ENCODE peak calls at places on chromosomes 5 and 9, in ten cellular contexts. One of them, this sample, is unnamed.

GRCh38 chr5:175448276-175448675 is 4.3 kb upstream of the DRD1 start:
- DNase-seq in stimulated activated CD4-positive, alpha-beta T cell treated with anti-CD3 and anti-CD28 coated beads, Interleukin-4, amount 100 ng/mL, for 4 hours: no peak
- DNase-seq in T-helper 9 cell: no peak
- DNase-seq in non-pigmented ciliary epithelial cell: no peak
- DNase-seq in HS-5: no peak
- DNase-seq in amygdala: no peak
- DNase-seq in GM23248: no peak
- DNase-seq in ureter: no peak
- DNase-seq in uterus: no peak
- DNase-seq in COR-L47: no peak
- DNase-seq in this sample: no peak

GRCh38 chr9:74497750-74498615 is 848 bp downstream of the RORB start:
- DNase-seq in stimulated activated CD4-positive, alpha-beta T cell treated with anti-CD3 and anti-CD28 coated beads, Interleukin-4, amount 100 ng/mL, for 4 hours: no peak
- DNase-seq in T-helper 9 cell: no peak
- DNase-seq in non-pigmented ciliary epithelial cell: no peak
- DNase-seq in HS-5: no peak
- DNase-seq in amygdala: no peak
- DNase-seq in GM23248: peak
- DNase-seq in ureter: peak
- DNase-seq in uterus: no peak
- DNase-seq in COR-L47: no peak
- DNase-seq in this sample: peak

GRCh38 chr5:50727149-50727496 is 60.7 kb downstream of the PARP8 start:
- DNase-seq in stimulated activated CD4-positive, alpha-beta T cell treated with anti-CD3 and anti-CD28 coated beads, Interleukin-4, amount 100 ng/mL, for 4 hours: no peak
- DNase-seq in T-helper 9 cell: no peak
- DNase-seq in non-pigmented ciliary epithelial cell: no peak
- DNase-seq in HS-5: no peak
- DNase-seq in amygdala: no peak
- DNase-seq in GM23248: peak
- DNase-seq in ureter: peak
- DNase-seq in uterus: peak
- DNase-seq in COR-L47: no peak
- DNase-seq in this sample: no peak

GRCh38 chr9:21688108-21689102 is 114.0 kb upstream of the MTAP start:
- DNase-seq in stimulated activated CD4-positive, alpha-beta T cell treated with anti-CD3 and anti-CD28 coated beads, Interleukin-4, amount 100 ng/mL, for 4 hours: no peak
- DNase-seq in T-helper 9 cell: no peak
- DNase-seq in non-pigmented ciliary epithelial cell: peak
- DNase-seq in HS-5: peak
- DNase-seq in amygdala: no peak
- DNase-seq in GM23248: peak
- DNase-seq in ureter: no peak
- DNase-seq in uterus: no peak
- DNase-seq in COR-L47: no peak
- DNase-seq in this sample: peak

GRCh38 chr5:71932649-71933338 is 174.5 kb upstream of the MAP1B start:
- DNase-seq in stimulated activated CD4-positive, alpha-beta T cell treated with anti-CD3 and anti-CD28 coated beads, Interleukin-4, amount 100 ng/mL, for 4 hours: no peak
- DNase-seq in T-helper 9 cell: no peak
- DNase-seq in non-pigmented ciliary epithelial cell: no peak
- DNase-seq in HS-5: peak
- DNase-seq in amygdala: no peak
- DNase-seq in GM23248: peak
- DNase-seq in ureter: peak
- DNase-seq in uterus: peak
- DNase-seq in COR-L47: peak
- DNase-seq in this sample: peak

GRCh38 chr9:1173211-1173610 is 123.1 kb downstream of the DMRT2 start:
- DNase-seq in stimulated activated CD4-positive, alpha-beta T cell treated with anti-CD3 and anti-CD28 coated beads, Interleukin-4, amount 100 ng/mL, for 4 hours: no peak
- DNase-seq in T-helper 9 cell: no peak
- DNase-seq in non-pigmented ciliary epithelial cell: no peak
- DNase-seq in HS-5: no peak
- DNase-seq in amygdala: no peak
- DNase-seq in GM23248: peak
- DNase-seq in ureter: no peak
- DNase-seq in uterus: no peak
- DNase-seq in COR-L47: no peak
- DNase-seq in this sample: no peak

GRCh38 chr9:113633782-113634596 is 170.5 kb downstream of the RGS3 start:
- DNase-seq in stimulated activated CD4-positive, alpha-beta T cell treated with anti-CD3 and anti-CD28 coated beads, Interleukin-4, amount 100 ng/mL, for 4 hours: no peak
- DNase-seq in T-helper 9 cell: no peak
- DNase-seq in non-pigmented ciliary epithelial cell: no peak
- DNase-seq in HS-5: no peak
- DNase-seq in amygdala: no peak
- DNase-seq in GM23248: no peak
- DNase-seq in ureter: no peak
- DNase-seq in uterus: no peak
- DNase-seq in COR-L47: no peak
- DNase-seq in this sample: no peak

GRCh38 chr9:137160716-137161557 is 8.9 kb downstream of the LRRC26 start:
- DNase-seq in stimulated activated CD4-positive, alpha-beta T cell treated with anti-CD3 and anti-CD28 coated beads, Interleukin-4, amount 100 ng/mL, for 4 hours: no peak
- DNase-seq in T-helper 9 cell: no peak
- DNase-seq in non-pigmented ciliary epithelial cell: no peak
- DNase-seq in HS-5: no peak
- DNase-seq in amygdala: no peak
- DNase-seq in GM23248: no peak
- DNase-seq in ureter: no peak
- DNase-seq in uterus: no peak
- DNase-seq in COR-L47: no peak
- DNase-seq in this sample: no peak

GRCh38 chr5:156515121-156515520 is 188.2 kb downstream of the SGCD start:
- DNase-seq in stimulated activated CD4-positive, alpha-beta T cell treated with anti-CD3 and anti-CD28 coated beads, Interleukin-4, amount 100 ng/mL, for 4 hours: no peak
- DNase-seq in T-helper 9 cell: no peak
- DNase-seq in non-pigmented ciliary epithelial cell: no peak
- DNase-seq in HS-5: no peak
- DNase-seq in amygdala: no peak
- DNase-seq in GM23248: no peak
- DNase-seq in ureter: no peak
- DNase-seq in uterus: no peak
- DNase-seq in COR-L47: no peak
- DNase-seq in this sample: no peak

GRCh38 chr9:83242066-83242465 is 179.1 kb upstream of the RASEF start:
- DNase-seq in stimulated activated CD4-positive, alpha-beta T cell treated with anti-CD3 and anti-CD28 coated beads, Interleukin-4, amount 100 ng/mL, for 4 hours: no peak
- DNase-seq in T-helper 9 cell: no peak
- DNase-seq in non-pigmented ciliary epithelial cell: no peak
- DNase-seq in HS-5: no peak
- DNase-seq in amygdala: no peak
- DNase-seq in GM23248: no peak
- DNase-seq in ureter: no peak
- DNase-seq in uterus: no peak
- DNase-seq in COR-L47: no peak
- DNase-seq in this sample: no peak

GRCh38 chr9:4490705-4491620 is 695 bp downstream of the SLC1A1 start:
- DNase-seq in stimulated activated CD4-positive, alpha-beta T cell treated with anti-CD3 and anti-CD28 coated beads, Interleukin-4, amount 100 ng/mL, for 4 hours: no peak
- DNase-seq in T-helper 9 cell: no peak
- DNase-seq in non-pigmented ciliary epithelial cell: no peak
- DNase-seq in HS-5: no peak
- DNase-seq in amygdala: no peak
- DNase-seq in GM23248: peak
- DNase-seq in ureter: no peak
- DNase-seq in uterus: no peak
- DNase-seq in COR-L47: no peak
- DNase-seq in this sample: peak

GRCh38 chr5:143153332-143154119 is 250.0 kb downstream of the NR3C1 start:
- DNase-seq in stimulated activated CD4-positive, alpha-beta T cell treated with anti-CD3 and anti-CD28 coated beads, Interleukin-4, amount 100 ng/mL, for 4 hours: no peak
- DNase-seq in T-helper 9 cell: no peak
- DNase-seq in non-pigmented ciliary epithelial cell: no peak
- DNase-seq in HS-5: no peak
- DNase-seq in amygdala: no peak
- DNase-seq in GM23248: peak
- DNase-seq in ureter: peak
- DNase-seq in uterus: peak
- DNase-seq in COR-L47: no peak
- DNase-seq in this sample: no peak

GRCh38 chr9:134051319-134051718 is 16.5 kb downstream of the BRD3 start:
- DNase-seq in stimulated activated CD4-positive, alpha-beta T cell treated with anti-CD3 and anti-CD28 coated beads, Interleukin-4, amount 100 ng/mL, for 4 hours: no peak
- DNase-seq in T-helper 9 cell: no peak
- DNase-seq in non-pigmented ciliary epithelial cell: no peak
- DNase-seq in HS-5: no peak
- DNase-seq in amygdala: no peak
- DNase-seq in GM23248: no peak
- DNase-seq in ureter: no peak
- DNase-seq in uterus: no peak
- DNase-seq in COR-L47: no peak
- DNase-seq in this sample: no peak

GRCh38 chr9:109600142-109600541 is 102.0 kb upstream of the PTPN3 start:
- DNase-seq in stimulated activated CD4-positive, alpha-beta T cell treated with anti-CD3 and anti-CD28 coated beads, Interleukin-4, amount 100 ng/mL, for 4 hours: no peak
- DNase-seq in T-helper 9 cell: no peak
- DNase-seq in non-pigmented ciliary epithelial cell: peak
- DNase-seq in HS-5: peak
- DNase-seq in amygdala: no peak
- DNase-seq in GM23248: peak
- DNase-seq in ureter: no peak
- DNase-seq in uterus: no peak
- DNase-seq in COR-L47: no peak
- DNase-seq in this sample: no peak

GRCh38 chr5:112551437-112552018 is 132.5 kb upstream of the EPB41L4A start:
- DNase-seq in stimulated activated CD4-positive, alpha-beta T cell treated with anti-CD3 and anti-CD28 coated beads, Interleukin-4, amount 100 ng/mL, for 4 hours: no peak
- DNase-seq in T-helper 9 cell: no peak
- DNase-seq in non-pigmented ciliary epithelial cell: peak
- DNase-seq in HS-5: no peak
- DNase-seq in amygdala: no peak
- DNase-seq in GM23248: peak
- DNase-seq in ureter: peak
- DNase-seq in uterus: no peak
- DNase-seq in COR-L47: peak
- DNase-seq in this sample: peak

GRCh38 chr5:122110990-122111389 is 18.4 kb upstream of the ZNF474 start:
- DNase-seq in stimulated activated CD4-positive, alpha-beta T cell treated with anti-CD3 and anti-CD28 coated beads, Interleukin-4, amount 100 ng/mL, for 4 hours: no peak
- DNase-seq in T-helper 9 cell: no peak
- DNase-seq in non-pigmented ciliary epithelial cell: no peak
- DNase-seq in HS-5: no peak
- DNase-seq in amygdala: no peak
- DNase-seq in GM23248: no peak
- DNase-seq in ureter: peak
- DNase-seq in uterus: no peak
- DNase-seq in COR-L47: no peak
- DNase-seq in this sample: no peak

GRCh38 chr5:643811-644271 is 31.7 kb downstream of the CEP72 start:
- DNase-seq in stimulated activated CD4-positive, alpha-beta T cell treated with anti-CD3 and anti-CD28 coated beads, Interleukin-4, amount 100 ng/mL, for 4 hours: no peak
- DNase-seq in T-helper 9 cell: no peak
- DNase-seq in non-pigmented ciliary epithelial cell: no peak
- DNase-seq in HS-5: no peak
- DNase-seq in amygdala: no peak
- DNase-seq in GM23248: no peak
- DNase-seq in ureter: no peak
- DNase-seq in uterus: no peak
- DNase-seq in COR-L47: no peak
- DNase-seq in this sample: no peak

GRCh38 chr9:16575142-16575877 is 295.2 kb downstream of the BNC2 start:
- DNase-seq in stimulated activated CD4-positive, alpha-beta T cell treated with anti-CD3 and anti-CD28 coated beads, Interleukin-4, amount 100 ng/mL, for 4 hours: no peak
- DNase-seq in T-helper 9 cell: no peak
- DNase-seq in non-pigmented ciliary epithelial cell: no peak
- DNase-seq in HS-5: no peak
- DNase-seq in amygdala: no peak
- DNase-seq in GM23248: peak
- DNase-seq in ureter: no peak
- DNase-seq in uterus: no peak
- DNase-seq in COR-L47: no peak
- DNase-seq in this sample: no peak

GRCh38 chr9:100474082-100474949 is 1.4 kb downstream of the TMEFF1 start:
- DNase-seq in stimulated activated CD4-positive, alpha-beta T cell treated with anti-CD3 and anti-CD28 coated beads, Interleukin-4, amount 100 ng/mL, for 4 hours: no peak
- DNase-seq in T-helper 9 cell: no peak
- DNase-seq in non-pigmented ciliary epithelial cell: no peak
- DNase-seq in HS-5: no peak
- DNase-seq in amygdala: no peak
- DNase-seq in GM23248: no peak
- DNase-seq in ureter: no peak
- DNase-seq in uterus: no peak
- DNase-seq in COR-L47: no peak
- DNase-seq in this sample: no peak

GRCh38 chr5:147567917-147568598 is 58.2 kb upstream of the DPYSL3 start:
- DNase-seq in stimulated activated CD4-positive, alpha-beta T cell treated with anti-CD3 and anti-CD28 coated beads, Interleukin-4, amount 100 ng/mL, for 4 hours: no peak
- DNase-seq in T-helper 9 cell: no peak
- DNase-seq in non-pigmented ciliary epithelial cell: peak
- DNase-seq in HS-5: peak
- DNase-seq in amygdala: no peak
- DNase-seq in GM23248: peak
- DNase-seq in ureter: no peak
- DNase-seq in uterus: no peak
- DNase-seq in COR-L47: peak
- DNase-seq in this sample: no peak

GRCh38 chr5:77177576-77177975 is 32.9 kb upstream of the PDE8B start:
- DNase-seq in stimulated activated CD4-positive, alpha-beta T cell treated with anti-CD3 and anti-CD28 coated beads, Interleukin-4, amount 100 ng/mL, for 4 hours: no peak
- DNase-seq in T-helper 9 cell: no peak
- DNase-seq in non-pigmented ciliary epithelial cell: no peak
- DNase-seq in HS-5: no peak
- DNase-seq in amygdala: no peak
- DNase-seq in GM23248: no peak
- DNase-seq in ureter: no peak
- DNase-seq in uterus: no peak
- DNase-seq in COR-L47: no peak
- DNase-seq in this sample: no peak

GRCh38 chr9:93598647-93599241 is 22.4 kb downstream of the PHF2 start:
- DNase-seq in stimulated activated CD4-positive, alpha-beta T cell treated with anti-CD3 and anti-CD28 coated beads, Interleukin-4, amount 100 ng/mL, for 4 hours: no peak
- DNase-seq in T-helper 9 cell: no peak
- DNase-seq in non-pigmented ciliary epithelial cell: no peak
- DNase-seq in HS-5: no peak
- DNase-seq in amygdala: no peak
- DNase-seq in GM23248: peak
- DNase-seq in ureter: no peak
- DNase-seq in uterus: no peak
- DNase-seq in COR-L47: no peak
- DNase-seq in this sample: no peak

GRCh38 chr9:34558911-34559615 is 30.5 kb downstream of the CNTFR start:
- DNase-seq in stimulated activated CD4-positive, alpha-beta T cell treated with anti-CD3 and anti-CD28 coated beads, Interleukin-4, amount 100 ng/mL, for 4 hours: no peak
- DNase-seq in T-helper 9 cell: no peak
- DNase-seq in non-pigmented ciliary epithelial cell: no peak
- DNase-seq in HS-5: no peak
- DNase-seq in amygdala: no peak
- DNase-seq in GM23248: no peak
- DNase-seq in ureter: no peak
- DNase-seq in uterus: no peak
- DNase-seq in COR-L47: peak
- DNase-seq in this sample: no peak

GRCh38 chr9:12363439-12363838 is 329.7 kb upstream of the TYRP1 start:
- DNase-seq in stimulated activated CD4-positive, alpha-beta T cell treated with anti-CD3 and anti-CD28 coated beads, Interleukin-4, amount 100 ng/mL, for 4 hours: no peak
- DNase-seq in T-helper 9 cell: no peak
- DNase-seq in non-pigmented ciliary epithelial cell: no peak
- DNase-seq in HS-5: no peak
- DNase-seq in amygdala: no peak
- DNase-seq in GM23248: no peak
- DNase-seq in ureter: no peak
- DNase-seq in uterus: no peak
- DNase-seq in COR-L47: no peak
- DNase-seq in this sample: no peak

GRCh38 chr5:156913719-156914370 is 49.2 kb downstream of the TIMD4 start:
- DNase-seq in stimulated activated CD4-positive, alpha-beta T cell treated with anti-CD3 and anti-CD28 coated beads, Interleukin-4, amount 100 ng/mL, for 4 hours: peak
- DNase-seq in T-helper 9 cell: no peak
- DNase-seq in non-pigmented ciliary epithelial cell: no peak
- DNase-seq in HS-5: no peak
- DNase-seq in amygdala: no peak
- DNase-seq in GM23248: no peak
- DNase-seq in ureter: no peak
- DNase-seq in uterus: no peak
- DNase-seq in COR-L47: peak
- DNase-seq in this sample: no peak

This sample was measured in head of caudate nucleus.